ENCODE peak calls at places on chromosomes 11 and 22, in six cellular contexts. F is body of pancreas; Q is spleen; B is CD8-positive, alpha-beta T cell; O is AG04450; A is stimulated activated CD4-positive, alpha-beta T cell treated with anti-CD3 and anti-CD28 coated beads, Interleukin-2, amount 100 ng/mL, for 24 hours. L is an unnamed sample.

GRCh38 chr11:113447621-113448310 is 27.4 kb downstream of the DRD2 start:
- DNase-seq in F (no peak), Q (no peak), O (no peak), B (no peak), A (no peak), L (no peak)

GRCh38 chr11:109015283-109015682 is 350.4 kb downstream of the DDX10 start:
- DNase-seq in F (no peak), Q (no peak), B (no peak), A (no peak), O (peak; percentile 29), L (peak; percentile 18)

GRCh38 chr11:133830931-133831907 is 14.1 kb downstream of the SPATA19 start:
- DNase-seq in A (no peak), Q (no peak), B (peak; percentile 29), O (no peak), F (no peak), L (no peak)

GRCh38 chr22:41367680-41368542 is 13.8 kb upstream of the TEF start:
- DNase-seq in B (no peak), Q (no peak), F (peak; percentile 77), O (no peak), A (no peak), L (no peak)

GRCh38 chr22:28629420-28630184 is 50.0 kb downstream of the TTC28 start:
- DNase-seq in B (no peak), O (no peak), A (no peak), Q (no peak), F (no peak), L (no peak)

GRCh38 chr11:4479676-4480075 is 2.8 kb upstream of the OR52K1 start:
- DNase-seq in B (no peak), Q (no peak), F (no peak), A (no peak), O (no peak), L (no peak)

GRCh38 chr11:11070976-11071375 is 213.1 kb upstream of the ZBED5 start:
- DNase-seq in F (no peak), A (no peak), O (no peak), Q (no peak), B (no peak), L (no peak)

GRCh38 chr22:24503137-24503850 is 8.2 kb downstream of the UPB1 start:
- DNase-seq in F (peak; percentile 61), Q (peak; percentile 81), A (peak; percentile 75), B (peak; percentile 76), O (no peak), L (no peak)

GRCh38 chr11:64675417-64676252 is 47.4 kb downstream of the NRXN2 start:
- DNase-seq in A (no peak), O (no peak), F (peak; percentile 69), B (no peak), Q (no peak), L (peak; percentile 23)

GRCh38 chr22:24424901-24425775 is 2.3 kb upstream of the ADORA2A start:
- DNase-seq in A (no peak), F (no peak), B (peak; percentile 51), O (no peak), Q (no peak), L (no peak)

GRCh38 chr11:46342237-46342636 is 5.0 kb upstream of the DGKZ start:
- DNase-seq in F (no peak), B (peak; percentile 66), Q (no peak), O (no peak), A (no peak), L (no peak)

GRCh38 chr11:60955566-60955965 is 3.6 kb upstream of the SLC15A3 start:
- DNase-seq in O (no peak), F (no peak), Q (peak; percentile 70), A (no peak), B (no peak), L (no peak)

GRCh38 chr11:6646631-6647281 is 8.9 kb downstream of the DCHS1 start:
- DNase-seq in O (no peak), Q (peak; percentile 88), F (no peak), B (peak; percentile 76), A (peak; percentile 31), L (no peak)

GRCh38 chr11:61494341-61495038 is 14.1 kb upstream of the LRRC10B start:
- DNase-seq in F (no peak), O (no peak), A (no peak), Q (no peak), B (no peak), L (no peak)

GRCh38 chr11:126115253-126115540 is 52.5 kb upstream of the CDON start:
- DNase-seq in A (no peak), O (no peak), Q (no peak), B (no peak), F (peak; percentile 60), L (no peak)

GRCh38 chr22:37801946-37802309 is 5.8 kb upstream of the GCAT start:
- DNase-seq in O (no peak), Q (no peak), F (peak; percentile 68), A (no peak), B (no peak), L (no peak)

GRCh38 chr11:94401773-94402265 is 600 bp upstream of the GPR83 start:
- DNase-seq in F (no peak), Q (no peak), A (no peak), O (no peak), B (no peak), L (no peak)

GRCh38 chr22:22673099-22673498 is 28.7 kb downstream of the GGTLC2 start:
- DNase-seq in Q (no peak), B (no peak), A (no peak), F (no peak), O (no peak), L (no peak)

GRCh38 chr11:69878927-69879733 is 59.9 kb upstream of the FGF3 start:
- DNase-seq in A (no peak), B (no peak), Q (peak; percentile 51), O (no peak), F (no peak), L (no peak)

GRCh38 chr11:60874421-60875365 is 7.4 kb downstream of the ZP1 start:
- DNase-seq in B (no peak), Q (peak; percentile 52), A (no peak), O (no peak), F (no peak), L (no peak)

GRCh38 chr11:63518548-63518947 is 12.7 kb downstream of the LGALS12 start:
- DNase-seq in Q (no peak), B (no peak), A (no peak), O (no peak), F (no peak), L (no peak)

GRCh38 chr22:44431256-44431655 is 66.8 kb downstream of the RTL6 start:
- DNase-seq in F (no peak), O (no peak), B (no peak), A (no peak), Q (peak; percentile 28), L (no peak)

GRCh38 chr22:37396488-37397084 is 30.7 kb downstream of the ELFN2 start:
- DNase-seq in A (no peak), F (no peak), B (no peak), Q (no peak), O (no peak), L (no peak)

GRCh38 chr11:44326615-44327475 is 16.9 kb upstream of the ALX4 start:
- DNase-seq in A (no peak), O (no peak), B (no peak), F (no peak), Q (peak; percentile 51), L (no peak)

GRCh38 chr11:1515082-1516060 is 28.8 kb upstream of the MOB2 start:
- DNase-seq in F (peak; percentile 79), Q (peak; percentile 93), O (peak; percentile 13), A (peak; percentile 86), B (peak; percentile 81), L (no peak)

GRCh38 chr22:36510966-36511881 is 4.4 kb upstream of the FOXRED2 start:
- DNase-seq in F (peak; percentile 51), A (peak; percentile 33), B (no peak), O (peak; percentile 24), Q (no peak), L (peak; percentile 50)

GRCh38 chr11:58830693-58831301 is 13.7 kb downstream of the GLYATL2 start:
- DNase-seq in O (no peak), Q (no peak), F (no peak), A (no peak), B (no peak), L (no peak)

GRCh38 chr11:65625628-65626342 is 10.2 kb downstream of the PCNX3 start:
- DNase-seq in O (no peak), F (peak; percentile 67), A (peak; percentile 53), B (peak; percentile 77), Q (peak; percentile 93), L (no peak)

GRCh38 chr11:35614949-35615569 is 3.2 kb upstream of the FJX1 start:
- DNase-seq in F (peak; percentile 14), B (no peak), O (no peak), A (no peak), Q (no peak), L (no peak)

GRCh38 chr11:67031791-67032561 is 9.0 kb downstream of the SYT12 start:
- DNase-seq in B (no peak), Q (no peak), A (no peak), F (no peak), O (peak; percentile 18), L (no peak)

GRCh38 chr11:119641991-119642745 is 86.8 kb downstream of the NECTIN1 start:
- DNase-seq in F (no peak), O (no peak), Q (no peak), A (peak; percentile 7), B (no peak), L (no peak)